ENCODE peak calls at places on chromosomes 7 and 10, in six cellular contexts. D is lung, J is Peyer's patch, L is astrocyte, P is transverse colon, U is body of pancreas. H is an unnamed sample.

GRCh38 chr10:132868995-132869394 is 73.4 kb downstream of the CFAP46 start:
- DNase-seq in D (no peak), J (peak; percentile 21), L (no peak), P (peak; percentile 4), U (no peak), H (no peak)

GRCh38 chr7:66682350-66683093 is 53.8 kb downstream of the KCTD7 start:
- DNase-seq in D (peak; percentile 36), J (peak; percentile 47), P (no peak), U (peak; percentile 40), L (peak; percentile 53), H (peak; percentile 23)

GRCh38 chr10:49290131-49290530 is 8.8 kb upstream of the C10orf71 start:
- DNase-seq in D (no peak), P (no peak), U (no peak), L (no peak), J (no peak), H (no peak)

GRCh38 chr7:21869785-21870402 is 75.8 kb downstream of the CDCA7L start:
- DNase-seq in L (peak; percentile 25), U (no peak), P (no peak), D (no peak), J (no peak), H (peak; percentile 42)

GRCh38 chr10:30059209-30060107 is at the start of gene JCAD:
- DNase-seq in J (peak; percentile 79), D (peak; percentile 72), P (peak; percentile 73), L (no peak), U (peak; percentile 75), H (no peak)

GRCh38 chr7:9945882-9946281 is 1027.8 kb upstream of the PHF14 start:
- DNase-seq in J (no peak), D (no peak), L (peak; percentile 19), P (no peak), U (no peak), H (no peak)

GRCh38 chr7:1913290-1914282 is 243.5 kb downstream of the ELFN1 start:
- DNase-seq in L (no peak), U (no peak), J (no peak), P (no peak), D (no peak), H (no peak)

GRCh38 chr10:91312031-91312733 is 91.7 kb downstream of the PCGF5 start:
- DNase-seq in L (no peak), U (no peak), J (no peak), D (no peak), P (no peak), H (peak; percentile 32)

GRCh38 chr7:100446040-100446439 is 9.7 kb upstream of the PPP1R35 start:
- DNase-seq in L (no peak), J (no peak), P (no peak), U (no peak), D (no peak), H (no peak)

GRCh38 chr7:6416516-6417145 is 31.1 kb downstream of the DAGLB start:
- DNase-seq in P (no peak), L (no peak), D (no peak), J (no peak), U (no peak), H (no peak)

GRCh38 chr10:97759157-97759980 is 12.4 kb downstream of the SFRP5 start:
- DNase-seq in L (peak; percentile 22), P (peak; percentile 53), J (peak; percentile 75), D (peak; percentile 71), U (peak; percentile 73), H (peak; percentile 40)

GRCh38 chr7:75772081-75773077 is at the start of gene CCL26:
- DNase-seq in U (peak; percentile 55), J (peak; percentile 52), L (peak; percentile 93), D (peak; percentile 46), P (peak; percentile 35), H (peak; percentile 86)

GRCh38 chr10:17237915-17238444 is 9.9 kb downstream of the VIM start:
- DNase-seq in U (no peak), P (no peak), D (no peak), L (no peak), J (no peak), H (no peak)

GRCh38 chr10:76082232-76082631 is 650.8 kb downstream of the LRMDA start:
- DNase-seq in J (peak; percentile 71), U (no peak), L (peak; percentile 16), P (peak; percentile 47), D (no peak), H (no peak)
- H3K27ac ChIP-seq in J (no peak overlapping the region), U (no peak overlapping the region), L (no peak overlapping the region), P (peak overlapping the region; percentile 32), D (no peak overlapping the region), H (no peak overlapping the region)

GRCh38 chr7:68472688-68473087 is 1125.6 kb upstream of the AUTS2 start:
- DNase-seq in L (no peak), J (no peak), D (no peak), U (no peak), P (no peak), H (no peak)
- H3K4me3 ChIP-seq in L (no peak overlapping the region), J (no peak overlapping the region), D (no peak overlapping the region), U (no peak overlapping the region), P (no peak overlapping the region), H (no peak overlapping the region)

DNA sequence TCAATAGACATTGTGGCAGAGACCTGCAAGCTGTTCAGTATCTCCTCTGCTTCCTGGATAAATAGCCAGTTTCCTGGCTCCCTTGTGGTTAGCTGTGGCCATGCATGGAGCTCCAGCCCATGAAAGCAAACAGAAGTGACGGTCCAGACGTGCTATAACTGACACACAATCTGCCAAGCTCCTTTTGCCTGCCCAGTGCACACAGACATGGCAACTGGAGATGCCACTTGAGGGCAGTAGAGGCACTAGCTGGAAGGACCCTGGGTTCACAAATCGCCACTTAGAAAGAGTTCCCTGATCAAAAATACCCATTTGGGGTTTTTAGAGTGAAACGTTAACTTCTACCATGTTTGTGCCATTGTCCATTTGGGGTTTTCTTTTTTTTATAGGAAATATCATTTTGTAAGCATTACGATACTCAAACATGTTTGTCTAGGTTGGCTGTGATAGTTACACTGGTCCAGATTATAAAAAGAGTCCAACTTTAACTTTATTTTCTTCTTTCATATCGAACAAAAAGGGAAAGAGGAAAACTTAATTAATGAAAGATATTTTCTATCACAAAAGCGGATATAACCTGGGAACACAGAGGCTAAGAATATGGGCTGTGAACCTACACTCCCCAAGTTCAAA is 31.3 kb downstream of the KIN start:
- DNase-seq in L (no peak), P (peak; percentile 20), J (no peak), U (peak; percentile 63), D (no peak), H (peak; percentile 11)
- TF ChIP-seq CTCF in L (peak; percentile 32), P (no peak), J (no peak), U (peak; percentile 41), D (no peak), H (peak; percentile 81)

DNA sequence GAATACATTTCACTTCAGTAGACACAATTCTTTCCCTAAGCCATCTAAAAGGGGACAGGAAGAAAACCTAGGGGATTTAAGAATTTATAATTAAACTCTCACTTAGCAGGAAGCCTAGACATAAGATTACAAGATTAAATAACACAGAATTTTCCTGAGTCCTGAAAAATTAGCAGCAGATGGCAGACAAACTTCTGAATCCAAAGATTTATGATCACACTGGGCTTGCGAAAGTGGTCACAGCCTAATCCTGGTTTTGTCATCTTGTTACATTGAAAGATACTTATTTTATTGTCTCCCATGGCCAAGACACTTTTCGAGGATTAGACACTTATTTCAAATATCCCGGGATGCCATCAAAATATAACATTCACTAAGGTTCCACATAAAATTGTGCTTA is 2.9 kb downstream of the ERLIN1 start:
- DNase-seq in D (no peak), J (no peak), U (no peak), P (no peak), L (no peak), H (no peak)
- H3K27ac ChIP-seq in D (no peak overlapping the region), J (peak overlapping the region; percentile 33), U (no peak overlapping the region), P (peak overlapping the region; percentile 89), L (no peak overlapping the region), H (no peak overlapping the region)

DNA sequence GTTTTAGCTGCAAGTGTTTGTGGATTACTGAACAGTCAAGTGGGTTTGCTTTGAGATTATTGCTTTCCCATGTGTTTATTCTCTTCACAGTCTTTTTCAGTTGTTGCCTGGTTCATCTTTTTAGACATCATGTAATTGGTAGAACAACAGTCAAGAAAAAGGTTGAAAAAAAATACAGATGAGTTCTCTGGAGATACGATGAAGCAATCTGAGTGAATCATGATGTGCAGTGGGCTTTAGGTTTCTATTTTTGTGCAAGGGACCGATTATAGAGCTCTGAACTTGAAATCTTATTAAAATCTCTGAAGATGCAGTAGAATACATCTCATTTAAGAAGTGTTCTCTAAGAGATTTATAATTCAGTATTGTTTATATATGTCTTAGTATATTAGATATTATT is 145.7 kb downstream of the SDK1 start:
- DNase-seq in P (no peak), L (no peak), J (no peak), D (no peak), U (no peak), H (no peak)
- H3K4me3 ChIP-seq in P (no peak overlapping the region), L (no peak overlapping the region), J (no peak overlapping the region), D (no peak overlapping the region), U (no peak overlapping the region), H (no peak overlapping the region)

GRCh38 chr10:51386248-51386885 is 312.1 kb downstream of the PRKG1 start:
- DNase-seq in D (no peak), J (no peak), P (no peak), L (peak; percentile 86), U (no peak), H (no peak)

DNA sequence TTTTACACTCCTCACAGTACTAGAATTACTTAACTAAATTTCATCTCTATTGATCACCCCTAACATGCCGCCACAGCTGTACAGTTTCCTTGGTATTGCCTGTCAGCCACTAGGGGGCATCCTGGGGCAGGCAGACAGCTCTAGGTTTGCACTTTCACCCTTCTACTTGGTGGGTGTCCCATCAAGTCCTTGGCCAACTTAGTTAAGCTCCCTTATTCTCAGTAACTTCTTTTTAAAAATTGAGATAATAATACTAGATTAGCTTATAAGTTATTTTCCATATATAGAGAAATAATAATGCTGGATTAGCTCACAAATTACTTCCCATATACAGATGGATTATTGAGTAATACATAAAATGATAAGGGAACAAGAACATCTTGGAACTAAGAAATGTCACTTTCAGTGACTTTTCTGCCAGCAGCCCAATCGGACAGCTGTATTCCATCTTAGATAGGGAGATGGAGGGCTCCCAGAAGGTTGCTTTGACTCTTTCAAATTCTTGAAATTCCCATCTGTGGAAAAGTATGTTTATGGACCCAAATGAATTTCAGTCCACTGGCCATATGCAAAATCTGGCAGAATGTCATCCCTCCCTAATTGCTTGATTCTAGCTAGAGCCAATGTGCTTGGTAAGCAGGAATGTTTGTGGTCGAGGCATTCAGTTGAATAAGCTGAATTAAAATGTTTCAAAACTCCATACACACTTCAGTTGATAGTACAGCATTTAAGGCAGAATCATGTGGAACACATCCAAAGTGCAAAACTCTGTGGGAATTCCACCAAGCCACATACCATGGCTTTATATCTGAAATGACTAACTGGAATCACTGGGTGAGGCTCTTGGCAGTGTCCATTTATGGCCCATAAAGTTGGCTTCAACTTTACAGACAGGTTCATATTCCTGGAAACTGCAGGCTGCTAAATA is 309.7 kb downstream of the CSTF2T start:
- DNase-seq in P (peak; percentile 74), U (peak; percentile 38), J (peak; percentile 72), L (peak; percentile 100), D (no peak), H (peak; percentile 91)
- TF ChIP-seq CTCF in P (peak; percentile 62), U (peak; percentile 56), J (no peak), L (peak; percentile 53), D (peak; percentile 36), H (peak; percentile 85)

GRCh38 chr7:26155531-26156375 is 3.8 kb downstream of the NFE2L3 start:
- DNase-seq in U (no peak), J (no peak), L (peak; percentile 70), P (no peak), D (no peak), H (peak; percentile 52)
- H3K27ac ChIP-seq in U (peak overlapping the region; percentile 76), J (peak overlapping the region; percentile 50), L (peak overlapping the region; percentile 90), P (peak overlapping the region; percentile 62), D (peak overlapping the region; percentile 75), H (peak overlapping the region; percentile 83)

H was measured in brain microvascular endothelial cell.